ENCODE peak calls at places on chromosomes 13 and 19, in seven cellular contexts. G, N, Q, E, X, K and O are unnamed samples.

GRCh38 chr13:28718186-28718537 is 608 bp downstream of the SLC46A3 start:
- DNase-seq in K (no peak), X (no peak), N (no peak), Q (peak; percentile 51), E (peak; percentile 22), G (no peak), O (no peak)

GRCh38 chr19:11813801-11814706 is at the start of gene ZNF440:
- DNase-seq in E (peak; percentile 98), K (peak; percentile 97), X (peak; percentile 76), Q (peak; percentile 90), G (peak; percentile 96), N (peak; percentile 89), O (peak; percentile 87)

GRCh38 chr19:27652796-27653195 is 1560.2 kb downstream of the UQCRFS1 start:
- DNase-seq in N (no peak), Q (no peak), X (no peak), K (no peak), G (no peak), E (no peak), O (no peak)

GRCh38 chr19:3543150-3544053 is 4.4 kb downstream of the TEKTIP1 start:
- DNase-seq in N (no peak), E (no peak), K (peak; percentile 67), G (peak; percentile 35), X (no peak), Q (peak; percentile 23), O (no peak)

GRCh38 chr19:15374796-15375440 is 4.7 kb downstream of the AKAP8 start:
- DNase-seq in E (no peak), K (no peak), N (peak; percentile 58), X (no peak), Q (no peak), G (no peak), O (no peak)

GRCh38 chr19:15107056-15108010 is at the start of gene SYDE1:
- DNase-seq in Q (peak; percentile 45), K (peak; percentile 80), E (peak; percentile 44), N (no peak), G (peak; percentile 69), X (no peak), O (no peak)

GRCh38 chr19:6610934-6611370 is 20.0 kb upstream of the CD70 start:
- DNase-seq in G (no peak), N (no peak), E (no peak), X (peak; percentile 71), K (no peak), Q (peak; percentile 98), O (peak; percentile 93)

GRCh38 chr13:23433171-23434153 is at the start of gene SACS:
- DNase-seq in E (no peak), Q (peak; percentile 19), X (no peak), K (peak; percentile 67), N (no peak), G (no peak), O (peak; percentile 65)

GRCh38 chr19:49231389-49231788 is 73.8 kb downstream of the TRPM4 start:
- DNase-seq in G (no peak), E (peak; percentile 57), K (no peak), Q (no peak), X (no peak), N (no peak), O (no peak)

GRCh38 chr13:49538404-49538803 is 42.7 kb downstream of the PHF11 start:
- DNase-seq in X (no peak), G (no peak), K (no peak), E (no peak), N (no peak), Q (no peak), O (no peak)

GRCh38 chr13:41823486-41823885 is 137.4 kb downstream of the VWA8 start:
- DNase-seq in K (no peak), N (no peak), Q (no peak), E (no peak), G (no peak), X (no peak), O (no peak)

GRCh38 chr13:32595306-32595705 is 9.1 kb downstream of the PDS5B start:
- DNase-seq in K (no peak), X (no peak), Q (no peak), N (no peak), G (no peak), E (no peak), O (no peak)

GRCh38 chr19:16847407-16847806 is 18.2 kb downstream of the SIN3B start:
- DNase-seq in G (no peak), X (no peak), E (no peak), Q (no peak), K (no peak), N (no peak), O (no peak)

GRCh38 chr19:30070970-30071632 is 129.1 kb downstream of the URI1 start:
- DNase-seq in N (no peak), K (peak; percentile 53), X (no peak), E (no peak), Q (no peak), G (no peak), O (no peak)

GRCh38 chr13:109275848-109276247 is 510.5 kb downstream of the IRS2 start:
- DNase-seq in Q (peak; percentile 31), E (no peak), X (no peak), N (peak; percentile 2), K (no peak), G (no peak), O (no peak)

GRCh38 chr13:74246398-74246975 is 112.3 kb upstream of the KLF12 start:
- DNase-seq in K (peak; percentile 66), E (no peak), Q (peak; percentile 61), X (no peak), G (no peak), N (no peak), O (no peak)

GRCh38 chr13:20401586-20401957 is 124.1 kb downstream of the CRYL1 start:
- DNase-seq in K (peak; percentile 39), N (no peak), G (no peak), E (no peak), X (no peak), Q (no peak), O (no peak)

GRCh38 chr13:26658491-26658890 is 101.0 kb downstream of the WASF3 start:
- DNase-seq in N (no peak), K (no peak), X (no peak), E (no peak), G (no peak), Q (no peak), O (no peak)

GRCh38 chr19:680287-681028 is 4.3 kb downstream of the FSTL3 start:
- DNase-seq in K (peak; percentile 100), X (peak; percentile 88), G (peak; percentile 100), N (peak; percentile 87), E (peak; percentile 100), Q (peak; percentile 96), O (peak; percentile 98)
- TF ChIP-seq CTCF in K (no peak), X (no peak), G (no peak), N (peak; percentile 72), E (peak; percentile 78), Q (no peak), O (peak; percentile 67)

DNA sequence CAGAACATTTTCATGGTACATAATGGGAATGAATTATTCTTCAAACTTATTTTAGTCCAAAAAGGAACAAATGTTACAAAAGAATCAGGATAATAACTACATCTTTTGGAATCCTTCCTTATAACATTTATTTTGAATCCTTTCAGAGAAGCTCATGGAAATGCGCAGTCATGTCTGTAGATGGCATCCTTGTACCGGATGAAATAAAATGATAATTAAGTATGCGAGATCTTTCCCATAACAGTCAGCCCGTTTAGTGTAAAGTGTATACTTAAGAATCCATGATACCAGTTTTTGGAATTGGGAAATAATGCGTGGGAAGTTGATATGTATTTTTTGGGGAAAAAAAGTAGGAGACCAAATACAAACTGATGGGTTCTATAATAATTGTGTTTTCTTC is 418.8 kb downstream of the GPC5 start:
- DNase-seq in Q (peak; percentile 4), E (no peak), X (no peak), N (no peak), G (no peak), K (no peak), O (no peak)
- TF ChIP-seq CTCF in Q (peak; percentile 17), E (no peak), X (no peak), N (peak; percentile 67), G (no peak), K (no peak), O (no peak)

GRCh38 chr19:45960595-45961235 is 12.9 kb downstream of the NOVA2 start:
- DNase-seq in G (no peak), Q (no peak), X (no peak), E (no peak), N (no peak), K (no peak), O (no peak)
- TF ChIP-seq CTCF in G (no peak), Q (no peak), X (no peak), E (no peak), N (no peak), K (no peak), O (peak; percentile 20)

GRCh38 chr13:95791084-95791722 is 114.3 kb downstream of the DNAJC3 start:
- DNase-seq in G (no peak), Q (no peak), E (no peak), X (no peak), N (no peak), K (no peak), O (no peak)
- TF ChIP-seq CTCF in G (no peak), Q (no peak), E (no peak), X (no peak), N (no peak), K (no peak), O (no peak)

DNA sequence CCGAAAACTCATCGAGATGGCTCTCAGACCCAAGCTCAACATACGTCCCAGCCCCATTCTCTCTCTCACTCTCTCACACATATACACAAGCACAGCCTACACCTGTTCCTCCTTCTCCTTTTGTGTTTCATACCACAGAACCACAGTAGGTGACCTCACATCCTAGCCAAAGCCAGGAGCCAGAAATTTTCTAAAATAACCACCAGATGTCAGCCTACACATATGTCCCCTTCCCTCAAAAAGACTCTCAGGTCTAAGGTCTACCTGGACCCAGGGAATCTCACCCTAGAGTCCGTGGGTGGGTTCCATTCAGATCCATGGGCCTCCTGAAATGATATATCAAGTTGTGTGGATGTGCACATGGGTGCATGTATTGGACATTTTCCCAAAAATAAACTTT is 104.2 kb upstream of the IPO5 start:
- DNase-seq in Q (peak; percentile 26), X (peak; percentile 7), K (no peak), G (no peak), E (no peak), N (no peak), O (peak; percentile 10)
- TF ChIP-seq CTCF in Q (peak; percentile 44), X (peak; percentile 33), K (no peak), G (no peak), E (no peak), N (peak; percentile 47), O (peak; percentile 73)

GRCh38 chr19:2461751-2462634 is 5.2 kb upstream of the LMNB2 start:
- DNase-seq in X (no peak), E (peak; percentile 90), N (no peak), K (no peak), Q (peak; percentile 77), G (peak; percentile 60), O (peak; percentile 50)
- TF ChIP-seq CTCF in X (peak; percentile 4), E (no peak), N (no peak), K (no peak), Q (no peak), G (no peak), O (peak; percentile 44)